ENCODE peak calls at places on chromosome 1, in seven cellular contexts. Y is HEK293T; S is naive thymus-derived CD8-positive, alpha-beta T cell; P is prostate gland; Q is A172; G is kidney glomerular epithelial cell; B is NCI-H774. X is an unnamed sample.

GRCh38 chr1:16998589-16998988 is 13.1 kb downstream of the ATP13A2 start:
- DNase-seq in Y (no peak), S (no peak), P (peak; percentile 47), Q (no peak), G (no peak), B (no peak), X (no peak)

GRCh38 chr1:44792736-44793502 is 4.9 kb upstream of the BEST4 start:
- DNase-seq in Y (no peak), S (no peak), P (no peak), Q (no peak), G (no peak), B (no peak), X (no peak)

GRCh38 chr1:6612641-6613360 is 730 bp upstream of the PHF13 start:
- DNase-seq in Y (peak; percentile 63), S (peak; percentile 15), P (no peak), Q (peak; percentile 15), G (peak; percentile 31), B (peak; percentile 53), X (peak; percentile 93)

GRCh38 chr1:14652840-14653239 is 54.4 kb downstream of the KAZN start:
- DNase-seq in Y (no peak), S (no peak), P (no peak), Q (no peak), G (no peak), B (no peak), X (no peak)

GRCh38 chr1:194044892-194045291 is 858.5 kb upstream of the B3GALT2 start:
- DNase-seq in Y (no peak), S (no peak), P (no peak), Q (no peak), G (no peak), B (no peak), X (no peak)

GRCh38 chr1:184036517-184036949 is 995 bp downstream of the COLGALT2 start:
- DNase-seq in Y (peak; percentile 57), S (peak; percentile 14), P (no peak), Q (peak; percentile 2), G (no peak), B (no peak), X (no peak)

GRCh38 chr1:79281442-79281841 is 274.9 kb upstream of the ADGRL4 start:
- DNase-seq in Y (no peak), S (no peak), P (no peak), Q (no peak), G (no peak), B (no peak), X (no peak)

GRCh38 chr1:10225573-10225972 is 15.2 kb downstream of the KIF1B start:
- DNase-seq in Y (no peak), S (no peak), P (no peak), Q (no peak), G (peak; percentile 54), B (no peak), X (no peak)

GRCh38 chr1:156664949-156665411 is 12.2 kb downstream of the NES start:
- DNase-seq in Y (no peak), S (no peak), P (no peak), Q (peak; percentile 83), G (no peak), B (no peak), X (no peak)